ENCODE peak calls at places on chromosome 11, in four cellular contexts. F is psoas muscle, R is ascending aorta, D is cardiac muscle cell. V is an unnamed sample. For H3K9me3 and H3K4me1, the result is how much of the 10 kb centered on the place peaks cover.

GRCh38 chr11:24779791-24780190 is 282.9 kb downstream of the LUZP2 start:
- DNase-seq in D (peak), F (no peak), R (no peak), V (no peak)

GRCh38 chr11:90668502-90668901 is 445.7 kb upstream of the CHORDC1 start:
- DNase-seq in R (no peak), F (no peak), D (no peak), V (no peak)

GRCh38 chr11:128691802-128692749 is 1.8 kb upstream of the FLI1 start:
- DNase-seq in D (no peak), R (no peak), F (peak), V (no peak)

GRCh38 chr11:120208012-120208441 is 2.8 kb upstream of the OAF start:
- DNase-seq in D (no peak), R (no peak), F (no peak), V (no peak)

GRCh38 chr11:80533463-80533862 is 1092.6 kb upstream of the TENM4 start:
- DNase-seq in R (no peak), F (no peak), D (no peak), V (no peak)

GRCh38 chr11:125091247-125091876 is 20.1 kb downstream of the TMEM218 start:
- DNase-seq in R (no peak), F (no peak), D (peak), V (no peak)

GRCh38 chr11:97772696-97773095 is 1248.1 kb upstream of the CNTN5 start:
- DNase-seq in D (peak), F (no peak), R (no peak), V (no peak)

GRCh38 chr11:77547863-77548551 is 41.7 kb upstream of the AQP11 start:
- DNase-seq in R (no peak), D (peak), F (no peak), V (no peak)

GRCh38 chr11:134670247-134670646 is 258.2 kb upstream of the B3GAT1 start:
- DNase-seq in D (no peak), F (no peak), R (no peak), V (no peak)

GRCh38 chr11:77771135-77771534 is 49.4 kb downstream of the RSF1 start:
- DNase-seq in R (no peak), D (no peak), F (no peak), V (no peak)

GRCh38 chr11:44004452-44004833 is 43.3 kb upstream of the ACCSL start:
- DNase-seq in R (peak), D (no peak), F (no peak), V (no peak)

DNA sequence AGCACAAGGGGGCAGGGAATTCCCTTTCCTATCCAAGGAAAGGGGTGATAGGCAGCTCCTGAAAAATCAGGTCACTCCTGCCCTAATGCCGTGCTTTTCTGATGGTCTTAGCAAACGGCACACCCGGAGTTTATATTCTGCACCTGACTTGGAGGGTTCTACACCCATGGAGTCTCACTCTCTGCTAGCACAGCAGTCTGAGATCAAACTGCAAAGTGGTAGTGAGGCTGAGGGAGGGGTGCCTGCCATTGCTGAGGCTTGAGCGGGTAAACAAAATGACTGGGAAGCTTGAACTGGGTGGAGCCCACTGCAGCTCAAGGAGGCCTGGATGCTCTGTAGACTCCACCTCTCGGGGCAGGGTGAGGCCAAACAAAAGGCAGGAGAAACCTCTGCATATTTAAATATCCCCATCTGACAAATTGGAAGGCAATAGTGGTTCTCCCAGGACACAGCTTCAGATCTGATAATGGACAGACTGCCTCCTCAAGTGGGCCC is 194.7 kb downstream of the OR4A47 start:
- DNase-seq in R (no peak), D (no peak), F (peak), V (no peak)
- H3K9me3 ChIP-seq in R (under half), D (under half), F (under half), V (under half)

DNA sequence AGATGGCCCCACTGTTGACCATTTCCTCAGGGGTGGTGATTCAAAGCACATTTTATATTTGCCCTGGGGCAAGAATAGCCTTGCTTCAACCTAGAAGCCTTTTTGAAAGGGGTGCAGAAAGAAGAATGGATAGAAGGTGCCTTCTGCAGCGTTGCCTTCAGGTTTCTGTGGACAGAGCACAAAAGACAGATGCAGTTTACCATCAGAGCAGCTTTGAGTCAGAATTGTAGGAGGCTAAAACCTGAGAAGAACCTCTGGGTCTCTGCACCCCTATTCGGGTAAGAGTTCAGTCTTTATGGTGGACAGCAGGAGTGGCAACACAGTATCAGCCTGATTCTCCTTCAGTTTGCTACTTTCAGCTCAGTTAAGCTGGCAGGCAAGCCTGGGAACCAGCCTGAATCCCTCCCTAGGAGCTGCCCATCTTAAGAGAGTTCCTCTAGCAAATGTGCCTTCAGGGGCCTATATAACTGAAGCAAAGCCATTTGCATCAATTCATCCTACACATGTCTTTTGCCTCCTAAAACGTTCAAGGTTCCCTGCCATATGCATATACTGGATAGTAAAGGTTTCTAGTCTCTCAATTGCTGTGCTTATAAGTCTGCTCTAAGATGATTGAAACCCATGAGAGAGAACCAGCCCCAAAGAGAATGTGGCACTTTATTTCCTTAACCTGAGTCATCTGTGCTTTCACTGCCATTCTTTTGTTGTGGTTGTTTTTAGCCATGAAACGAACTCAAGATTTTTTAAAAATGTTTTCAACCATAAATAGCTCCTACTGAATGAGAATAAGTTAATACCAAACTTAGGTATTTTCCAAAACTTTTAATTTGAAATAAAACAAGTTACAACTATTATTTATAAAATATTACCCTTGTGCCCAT is 123.0 kb downstream of the TRIM44 start:
- DNase-seq in R (no peak), F (no peak), D (no peak), V (no peak)
- H3K4me1 ChIP-seq in R (under half), F (under half), D (half or more), V (under half)

GRCh38 chr11:58446294-58446693 is 4.3 kb upstream of the OR5B12 start:
- DNase-seq in F (no peak), R (no peak), D (no peak), V (no peak)
- H3K9me3 ChIP-seq in F (under half), R (under half), D (under half), V (under half)

DNA sequence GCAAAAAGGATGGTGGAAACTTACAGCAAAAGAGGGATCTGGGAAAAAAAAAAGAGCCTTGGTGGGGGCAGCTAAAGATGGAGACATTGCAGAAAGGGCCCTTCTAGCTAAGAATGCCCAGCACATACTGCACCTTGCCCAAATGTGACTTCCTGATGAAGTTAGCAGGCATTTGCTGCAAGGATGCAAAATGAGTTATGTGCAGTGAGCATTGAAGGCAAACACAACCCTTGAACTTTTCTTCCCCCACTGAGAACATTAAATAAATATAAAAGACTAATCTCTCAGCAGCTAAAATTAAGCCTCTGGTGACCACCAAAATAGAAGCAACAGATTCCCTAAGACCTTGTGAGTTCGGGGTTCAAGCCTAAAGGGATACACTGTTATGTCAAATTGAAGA is 129.9 kb downstream of the ARL14EP start:
- DNase-seq in F (no peak), R (no peak), D (no peak), V (no peak)
- H3K4me1 ChIP-seq in F (under half), R (under half), D (under half), V (under half)

DNA sequence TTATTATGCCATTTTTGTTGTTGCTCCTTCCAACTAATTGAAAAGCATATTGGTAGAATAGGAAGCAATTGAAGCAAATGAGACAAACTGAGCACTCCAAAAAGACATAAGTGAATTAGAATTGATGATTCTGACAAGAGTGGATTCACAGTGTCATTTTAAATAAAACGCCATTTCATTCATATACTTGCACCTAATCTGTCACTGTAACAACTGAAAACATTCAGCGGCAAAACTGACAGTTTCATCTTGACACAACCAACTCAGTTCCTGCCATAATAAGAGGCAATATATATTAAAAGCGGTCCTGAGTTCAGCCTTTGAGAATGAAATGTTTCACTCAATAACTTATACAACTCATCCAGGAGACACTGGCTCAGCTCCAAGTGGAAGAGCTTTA is 306.8 kb downstream of the CNTN5 start:
- DNase-seq in D (no peak), F (no peak), R (no peak), V (no peak)
- H3K9me3 ChIP-seq in D (under half), F (under half), R (under half), V (under half)

GRCh38 chr11:69383372-69383771 is 89.4 kb downstream of the MYEOV start:
- DNase-seq in D (no peak), F (no peak), R (peak), V (no peak)

GRCh38 chr11:69380451-69380901 is 86.5 kb downstream of the MYEOV start:
- DNase-seq in F (peak), D (no peak), R (peak), V (peak)

GRCh38 chr11:69382131-69383128 is 88.5 kb downstream of the MYEOV start:
- DNase-seq in F (peak), D (no peak), R (peak), V (peak)

GRCh38 chr11:69380921-69381581 is 87.1 kb downstream of the MYEOV start:
- DNase-seq in D (no peak), F (peak), R (peak), V (peak)

GRCh38 chr11:69381681-69382130 is 87.8 kb downstream of the MYEOV start:
- DNase-seq in D (no peak), R (peak), F (peak), V (no peak)
- H3K4me1 ChIP-seq in D (under half), R (under half), F (under half), V (under half)